ENCODE peak calls at places on chromosome 13, in eight cellular contexts. G, M, B, H, I, C, W and Y are unnamed samples.

GRCh38 chr13:113273856-113274590 is 23.0 kb upstream of the LAMP1 start:
- DNase-seq in G (no peak), M (peak; percentile 16), B (no peak), H (no peak), I (no peak), C (no peak), W (peak; percentile 59), Y (no peak)

GRCh38 chr13:51764184-51765141 is 39.5 kb downstream of the DHRS12 start:
- DNase-seq in G (peak; percentile 54), M (no peak), B (peak; percentile 88), H (no peak), I (peak; percentile 74), C (no peak), W (peak; percentile 83), Y (no peak)

GRCh38 chr13:33026489-33027152 is 10.4 kb downstream of the KL start:
- DNase-seq in G (no peak), M (no peak), B (no peak), H (peak; percentile 7), I (no peak), C (no peak), W (no peak), Y (no peak)

GRCh38 chr13:47869780-47870179 is 131.3 kb downstream of the SUCLA2 start:
- DNase-seq in G (no peak), M (no peak), B (no peak), H (no peak), I (no peak), C (no peak), W (no peak), Y (no peak)

GRCh38 chr13:43030548-43030947 is 7.2 kb downstream of the DNAJC15 start:
- DNase-seq in G (no peak), M (no peak), B (no peak), H (no peak), I (no peak), C (no peak), W (no peak), Y (no peak)

GRCh38 chr13:46546084-46546786 is 6.7 kb upstream of the LRCH1 start:
- DNase-seq in G (no peak), M (no peak), B (no peak), H (no peak), I (no peak), C (no peak), W (no peak), Y (no peak)

GRCh38 chr13:42538996-42539395 is 35.0 kb upstream of the TNFSF11 start:
- DNase-seq in G (no peak), M (no peak), B (no peak), H (no peak), I (no peak), C (no peak), W (no peak), Y (no peak)

GRCh38 chr13:33351324-33351723 is 65.8 kb upstream of the STARD13 start:
- DNase-seq in G (no peak), M (no peak), B (no peak), H (no peak), I (no peak), C (no peak), W (no peak), Y (no peak)

GRCh38 chr13:32362574-32362973 is 47.3 kb downstream of the BRCA2 start:
- DNase-seq in G (no peak), M (no peak), B (no peak), H (no peak), I (no peak), C (no peak), W (no peak), Y (no peak)

GRCh38 chr13:59533561-59534337 is 630.0 kb downstream of the DIAPH3 start:
- DNase-seq in G (no peak), M (no peak), B (no peak), H (no peak), I (no peak), C (no peak), W (no peak), Y (no peak)

GRCh38 chr13:68190826-68191225 is 960.7 kb upstream of the PCDH9 start:
- DNase-seq in G (no peak), M (no peak), B (peak; percentile 23), H (no peak), I (no peak), C (no peak), W (no peak), Y (no peak)

GRCh38 chr13:80157261-80157942 is 183.5 kb downstream of the SPRY2 start:
- DNase-seq in G (no peak), M (no peak), B (no peak), H (no peak), I (no peak), C (no peak), W (no peak), Y (no peak)